ENCODE peak calls at places on chromosome 12, in five cellular contexts. X is choroid plexus epithelial cell, Q is hepatic stellate cell, L is AG20443, A is endodermal cell. N is an unnamed sample.

GRCh38 chr12:67394600-67394999 is 125.4 kb downstream of the CAND1 start:
- DNase-seq in Q (peak; percentile 51), L (peak; percentile 90), X (peak; percentile 79), A (peak; percentile 58), N (no peak)

GRCh38 chr12:103085541-103085940 is 128.1 kb downstream of the ASCL1 start:
- DNase-seq in Q (no peak), X (no peak), L (no peak), A (no peak), N (no peak)

GRCh38 chr12:64825143-64826011 is 930 bp downstream of the TBC1D30 start:
- DNase-seq in L (no peak), A (peak; percentile 75), X (no peak), Q (no peak), N (no peak)

GRCh38 chr12:115570271-115570777 is 707.2 kb downstream of the MED13L start:
- DNase-seq in A (no peak), L (no peak), X (peak; percentile 34), Q (no peak), N (no peak)

GRCh38 chr12:102634216-102634615 is 153.9 kb upstream of the IGF1 start:
- DNase-seq in L (peak; percentile 72), A (no peak), X (peak; percentile 40), Q (peak; percentile 3), N (no peak)

GRCh38 chr12:88325076-88325827 is 183.1 kb downstream of the TMTC3 start:
- DNase-seq in L (peak; percentile 67), A (no peak), Q (peak; percentile 22), X (peak; percentile 87), N (no peak)

GRCh38 chr12:96424601-96425000 is 24.4 kb upstream of the CDK17 start:
- DNase-seq in L (no peak), A (no peak), X (no peak), Q (no peak), N (no peak)

GRCh38 chr12:6827437-6827894 is 741 bp upstream of the P3H3 start:
- DNase-seq in Q (peak; percentile 96), X (peak; percentile 87), A (peak; percentile 97), L (peak; percentile 93), N (no peak)

GRCh38 chr12:50842637-50843493 is at the start of gene TMPRSS12:
- DNase-seq in A (peak; percentile 95), X (peak; percentile 48), L (no peak), Q (no peak), N (no peak)

GRCh38 chr12:91289881-91290280 is 107.3 kb upstream of the DCN start:
- DNase-seq in A (no peak), L (no peak), X (no peak), Q (no peak), N (no peak)

GRCh38 chr12:106898001-106898966 is 57.4 kb upstream of the TMEM263 start:
- DNase-seq in Q (no peak), A (no peak), L (no peak), X (no peak), N (no peak)

GRCh38 chr12:22477894-22478287 is 66.5 kb downstream of the C2CD5 start:
- DNase-seq in A (no peak), L (no peak), Q (no peak), X (peak; percentile 71), N (no peak)

GRCh38 chr12:92030618-92031017 is 115.0 kb downstream of the BTG1 start:
- DNase-seq in Q (no peak), X (peak; percentile 95), A (no peak), L (no peak), N (no peak)

GRCh38 chr12:1660304-1661187 is 30.3 kb upstream of the ADIPOR2 start:
- DNase-seq in L (no peak), Q (no peak), A (peak; percentile 54), X (peak; percentile 25), N (peak; percentile 89)

GRCh38 chr12:70576341-70577282 is 60.6 kb downstream of the PTPRB start:
- DNase-seq in L (peak; percentile 71), Q (peak; percentile 42), A (no peak), X (peak; percentile 92), N (no peak)

GRCh38 chr12:3204143-3204542 is 127.0 kb downstream of the TSPAN9 start:
- DNase-seq in X (no peak), A (peak; percentile 68), Q (no peak), L (no peak), N (no peak)

N was measured in mesenteric fat pad.